ENCODE peak calls at places on chromosomes 3 and 15, in seven cellular contexts. N is GF-D8, C is tibial artery, Y is HL-60, Z is GM23248, S is epithelial cell of esophagus, M is GM20000. X is an unnamed sample.

GRCh38 chr3:97872209-97873042 is 50.6 kb downstream of the CRYBG3 start:
- DNase-seq in N (no peak), C (no peak), Y (no peak), Z (peak), S (peak), M (no peak), X (peak)

GRCh38 chr3:32200490-32200889 is 38.0 kb upstream of the CMTM8 start:
- DNase-seq in N (no peak), C (peak), Y (no peak), Z (no peak), S (no peak), M (no peak), X (peak)

GRCh38 chr3:196082471-196082971 is 631 bp upstream of the TFRC start:
- DNase-seq in N (no peak), C (no peak), Y (no peak), Z (no peak), S (no peak), M (peak), X (peak)

GRCh38 chr3:139830817-139831216 is 104.2 kb upstream of the CLSTN2 start:
- DNase-seq in N (no peak), C (no peak), Y (no peak), Z (no peak), S (no peak), M (no peak), X (no peak)

GRCh38 chr15:42315435-42316020 is 42.3 kb upstream of the TMEM87A start:
- DNase-seq in N (no peak), C (no peak), Y (no peak), Z (peak), S (no peak), M (no peak), X (peak)

GRCh38 chr3:189530822-189531221 is 100.4 kb upstream of the TP63 start:
- DNase-seq in N (no peak), C (no peak), Y (no peak), Z (no peak), S (no peak), M (no peak), X (peak)

GRCh38 chr3:33975463-33975862 is 177.0 kb downstream of the PDCD6IP start:
- DNase-seq in N (no peak), C (no peak), Y (no peak), Z (peak), S (peak), M (no peak), X (peak)

GRCh38 chr15:88648357-88649214 is 9.8 kb downstream of the ISG20 start:
- DNase-seq in N (no peak), C (peak), Y (no peak), Z (peak), S (no peak), M (no peak), X (peak)

GRCh38 chr3:76500746-76501275 is 539.1 kb upstream of the ROBO2 start:
- DNase-seq in N (no peak), C (no peak), Y (no peak), Z (peak), S (no peak), M (no peak), X (no peak)

GRCh38 chr15:91970142-91970541 is 116.6 kb downstream of the SLCO3A1 start:
- DNase-seq in N (no peak), C (peak), Y (no peak), Z (peak), S (no peak), M (no peak), X (peak)

GRCh38 chr3:75140904-75141615 is 523.1 kb upstream of the FRG2C start:
- DNase-seq in N (no peak), C (no peak), Y (no peak), Z (no peak), S (peak), M (no peak), X (no peak)

GRCh38 chr15:29132110-29132420 is 137.6 kb downstream of the NSMCE3 start:
- DNase-seq in N (no peak), C (peak), Y (no peak), Z (no peak), S (no peak), M (no peak), X (no peak)

GRCh38 chr15:59105839-59106238 is 893 bp downstream of the CCNB2 start:
- DNase-seq in N (no peak), C (no peak), Y (no peak), Z (no peak), S (peak), M (no peak), X (no peak)

X was measured in fibroblast of mammary gland.